ENCODE peak calls at places on chromosomes 13 and 19, in ten cellular contexts. D is stomach; H is tibial nerve; I is HepG2; C is body of pancreas; Y is transverse colon; S is CD8-positive, alpha-beta T cell; L is psoas muscle; G is endodermal cell; K is right atrium auricular region. M is an unnamed sample.

GRCh38 chr13:60612593-60612992 is 215.6 kb downstream of the TDRD3 start:
- DNase-seq in D (no peak), H (no peak), I (no peak), C (no peak), Y (no peak), S (no peak), L (no peak), G (no peak), K (no peak), M (no peak)

GRCh38 chr19:33206261-33207039 is 12.3 kb downstream of the LRP3 start:
- DNase-seq in D (no peak), H (no peak), I (no peak), C (no peak), Y (no peak), S (no peak), L (no peak), G (no peak), K (no peak), M (no peak)

GRCh38 chr19:2423913-2424685 is 3.3 kb downstream of the TIMM13 start:
- DNase-seq in D (no peak), H (no peak), I (no peak), C (peak), Y (no peak), S (no peak), L (peak), G (peak), K (no peak), M (no peak)

GRCh38 chr13:47628666-47629065 is 372.4 kb downstream of the SUCLA2 start:
- DNase-seq in D (no peak), H (no peak), I (no peak), C (no peak), Y (no peak), S (no peak), L (no peak), G (no peak), K (no peak), M (no peak)

GRCh38 chr19:55593096-55593772 is 6.1 kb downstream of the FIZ1 start:
- DNase-seq in D (no peak), H (no peak), I (no peak), C (no peak), Y (no peak), S (no peak), L (peak), G (peak), K (no peak), M (no peak)

GRCh38 chr19:13382633-13382938 is 123.7 kb downstream of the CACNA1A start:
- DNase-seq in D (no peak), H (no peak), I (no peak), C (no peak), Y (no peak), S (no peak), L (no peak), G (no peak), K (no peak), M (no peak)

GRCh38 chr13:114142640-114143490 is 10.4 kb upstream of the RASA3 start:
- DNase-seq in D (peak), H (no peak), I (no peak), C (peak), Y (peak), S (peak), L (peak), G (peak), K (no peak), M (peak)

GRCh38 chr13:91304740-91305139 is 42.7 kb upstream of the MIR17HG start:
- DNase-seq in D (no peak), H (no peak), I (no peak), C (no peak), Y (no peak), S (no peak), L (no peak), G (no peak), K (no peak), M (no peak)

GRCh38 chr19:22144394-22144793 is 52.4 kb downstream of the ZNF676 start:
- DNase-seq in D (no peak), H (no peak), I (no peak), C (no peak), Y (no peak), S (no peak), L (no peak), G (no peak), K (no peak), M (no peak)

GRCh38 chr19:55581828-55582223 is 1.2 kb upstream of the ZNF579 start:
- DNase-seq in D (no peak), H (no peak), I (peak), C (no peak), Y (no peak), S (no peak), L (no peak), G (no peak), K (no peak), M (no peak)

GRCh38 chr13:22235285-22235949 is 564.5 kb downstream of the FGF9 start:
- DNase-seq in D (no peak), H (no peak), I (no peak), C (no peak), Y (no peak), S (no peak), L (no peak), G (peak), K (no peak), M (no peak)

GRCh38 chr19:31408460-31409124 is 59.4 kb upstream of the TSHZ3 start:
- DNase-seq in D (no peak), H (no peak), I (no peak), C (no peak), Y (no peak), S (no peak), L (no peak), G (no peak), K (peak), M (no peak)

GRCh38 chr19:35125746-35126623 is 8.9 kb downstream of the LGI4 start:
- DNase-seq in D (no peak), H (no peak), I (no peak), C (no peak), Y (no peak), S (no peak), L (peak), G (no peak), K (no peak), M (no peak)

GRCh38 chr19:35130761-35131720 is 3.8 kb downstream of the LGI4 start:
- DNase-seq in D (no peak), H (no peak), I (peak), C (no peak), Y (peak), S (no peak), L (no peak), G (no peak), K (no peak), M (no peak)

GRCh38 chr19:35126624-35126959 is 8.3 kb downstream of the LGI4 start:
- DNase-seq in D (no peak), H (no peak), I (no peak), C (no peak), Y (no peak), S (no peak), L (peak), G (no peak), K (no peak), M (no peak)

GRCh38 chr19:35127871-35128270 is 7.0 kb downstream of the LGI4 start:
- DNase-seq in D (no peak), H (no peak), I (no peak), C (no peak), Y (no peak), S (no peak), L (no peak), G (no peak), K (no peak), M (no peak)

DNA sequence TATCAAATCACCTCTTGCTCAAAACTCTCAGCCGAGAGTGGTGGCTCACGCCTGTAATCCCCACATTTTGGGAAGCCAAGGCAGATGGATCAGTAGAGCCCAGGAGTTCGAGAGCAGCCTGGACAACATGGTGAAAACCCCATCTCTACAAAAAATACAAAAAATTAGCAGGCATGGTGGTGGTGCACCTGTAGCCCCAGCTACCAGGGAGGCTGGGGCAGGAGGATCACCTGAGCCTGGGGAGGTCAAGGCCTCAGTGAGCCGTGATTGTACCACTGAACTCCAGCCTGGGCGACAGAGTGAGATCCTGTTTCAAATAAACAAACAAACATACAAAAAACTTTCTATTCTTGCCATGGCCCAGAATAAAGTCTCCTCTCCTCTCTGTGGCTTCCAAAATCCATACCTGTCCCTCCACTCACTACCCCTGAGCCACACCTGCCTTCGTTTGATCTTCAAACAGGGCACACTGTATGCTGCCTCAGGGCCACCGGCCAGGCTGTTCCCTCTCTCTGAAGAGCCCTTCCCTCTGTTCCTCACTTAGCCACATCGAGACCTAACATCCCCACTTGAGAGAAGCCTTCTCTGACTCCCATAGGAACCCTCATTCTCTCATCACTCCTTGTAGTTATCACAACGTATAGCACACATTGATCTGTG is 6.3 kb downstream of the LGI4 start:
- DNase-seq in D (no peak), H (no peak), I (no peak), C (no peak), Y (no peak), S (no peak), L (no peak), G (no peak), K (no peak), M (no peak)
- H3K27ac ChIP-seq in D (no peak), H (peak), I (peak), C (no peak), Y (peak), S (no peak), L (peak), G (no peak), K (no peak), M (no peak)

GRCh38 chr19:9054207-9054606 is 32.7 kb upstream of the OR1M1 start:
- DNase-seq in D (no peak), H (no peak), I (no peak), C (no peak), Y (no peak), S (no peak), L (no peak), G (no peak), K (no peak), M (no peak)
- H3K27ac ChIP-seq in D (no peak), H (no peak), I (no peak), C (no peak), Y (no peak), S (no peak), L (no peak), G (no peak), K (no peak), M (no peak)

DNA sequence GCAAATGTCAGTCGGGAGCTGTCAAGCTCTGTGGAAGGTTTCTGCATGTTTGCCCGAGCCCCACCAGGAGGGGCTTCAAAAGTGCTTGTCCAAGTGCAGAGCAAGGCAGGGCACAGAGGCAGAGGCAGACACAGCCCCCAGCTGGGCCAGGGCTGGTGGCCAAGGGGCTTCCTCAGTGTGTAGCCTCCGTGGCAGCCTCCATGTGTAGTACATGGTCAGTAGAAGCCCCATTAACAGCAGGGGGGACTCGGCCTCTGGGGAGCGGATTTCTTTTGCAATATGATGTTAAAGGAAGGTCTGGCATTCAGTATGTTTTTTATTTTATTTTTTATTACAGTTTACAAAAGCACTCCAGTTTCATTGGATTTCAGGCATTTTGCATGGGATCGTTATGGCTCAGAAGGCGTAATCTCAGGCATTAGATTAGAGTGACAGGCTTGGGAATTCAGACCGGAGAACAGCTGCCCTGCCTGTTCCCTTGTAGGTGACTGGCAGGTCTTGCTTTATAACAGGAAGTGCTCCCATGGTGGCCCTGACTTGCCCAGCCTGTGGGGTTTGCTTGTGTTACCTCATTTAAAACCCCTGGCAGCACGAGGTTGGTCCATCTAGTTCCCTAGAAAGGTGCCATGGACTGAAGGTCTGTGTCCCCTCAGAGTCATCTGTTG is 129.2 kb downstream of the KDM4B start:
- DNase-seq in D (no peak), H (no peak), I (no peak), C (peak), Y (no peak), S (no peak), L (no peak), G (no peak), K (no peak), M (no peak)
- H3K27ac ChIP-seq in D (no peak), H (no peak), I (no peak), C (peak), Y (no peak), S (no peak), L (no peak), G (no peak), K (no peak), M (no peak)

DNA sequence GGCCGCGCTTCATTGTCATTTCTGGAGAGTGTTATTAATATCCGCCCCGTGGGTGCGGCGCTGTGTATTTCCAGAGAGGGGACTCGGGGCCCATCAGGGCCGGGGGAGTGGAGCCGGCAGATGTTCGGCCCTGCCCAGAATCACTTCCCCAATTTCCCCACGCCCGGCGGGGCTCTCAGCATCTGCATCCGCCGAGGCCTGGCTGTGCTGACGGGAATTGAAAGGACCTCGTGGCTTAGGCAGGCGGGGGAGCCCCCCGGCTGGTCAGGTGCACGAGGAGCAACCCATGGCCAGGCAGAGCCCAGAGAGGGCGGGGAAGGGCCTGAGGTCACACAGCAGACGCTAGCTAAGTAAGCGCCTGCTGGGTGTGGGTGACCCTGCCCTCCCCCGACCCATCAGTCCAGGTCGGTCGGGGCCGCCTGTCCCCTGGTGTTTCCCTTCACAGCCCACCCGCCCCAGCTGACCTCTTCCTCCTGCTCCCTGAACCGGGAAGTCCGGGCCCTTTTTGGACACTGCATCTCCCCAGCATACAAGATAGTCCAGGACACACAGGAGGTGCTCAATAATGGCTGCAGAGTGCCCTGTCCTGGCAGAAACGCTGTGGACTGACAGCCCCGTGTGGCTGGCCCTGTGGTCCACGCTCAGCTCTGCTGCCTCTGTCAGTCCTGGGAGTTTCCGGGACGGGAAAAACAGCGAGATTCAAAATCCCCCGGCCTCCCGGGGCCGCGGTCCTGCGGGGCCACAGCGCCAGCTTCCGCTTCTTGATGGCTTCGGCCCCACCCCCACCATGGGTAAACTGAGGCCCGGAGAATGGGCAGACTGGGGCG is 22.1 kb downstream of the ARID3A start:
- DNase-seq in D (peak), H (peak), I (no peak), C (peak), Y (peak), S (no peak), L (peak), G (no peak), K (no peak), M (peak)
- H3K27ac ChIP-seq in D (no peak), H (no peak), I (peak), C (no peak), Y (peak), S (no peak), L (no peak), G (no peak), K (no peak), M (no peak)

DNA sequence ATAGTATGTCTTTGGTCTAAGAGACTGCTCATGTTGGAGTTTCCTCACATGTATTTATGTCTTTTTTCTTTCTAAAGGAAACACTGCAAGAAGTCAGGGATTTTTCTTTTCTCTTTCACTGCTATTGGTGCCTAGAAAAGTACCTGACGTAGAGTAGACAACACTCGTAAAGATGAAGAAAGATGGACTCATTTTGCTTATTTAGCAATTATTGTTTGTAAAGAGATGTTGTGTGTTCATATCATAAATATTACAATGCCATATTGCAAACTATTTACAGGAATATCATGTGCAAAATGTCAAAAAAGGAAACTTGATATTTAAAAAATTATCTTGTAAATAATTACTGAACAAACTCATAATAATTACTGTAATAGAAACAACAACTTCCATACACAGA is 2711.5 kb upstream of the PCDH20 start:
- DNase-seq in D (no peak), H (no peak), I (no peak), C (no peak), Y (no peak), S (no peak), L (no peak), G (no peak), K (no peak), M (no peak)
- H3K27ac ChIP-seq in D (no peak), H (no peak), I (no peak), C (no peak), Y (no peak), S (no peak), L (no peak), G (no peak), K (no peak), M (no peak)

DNA sequence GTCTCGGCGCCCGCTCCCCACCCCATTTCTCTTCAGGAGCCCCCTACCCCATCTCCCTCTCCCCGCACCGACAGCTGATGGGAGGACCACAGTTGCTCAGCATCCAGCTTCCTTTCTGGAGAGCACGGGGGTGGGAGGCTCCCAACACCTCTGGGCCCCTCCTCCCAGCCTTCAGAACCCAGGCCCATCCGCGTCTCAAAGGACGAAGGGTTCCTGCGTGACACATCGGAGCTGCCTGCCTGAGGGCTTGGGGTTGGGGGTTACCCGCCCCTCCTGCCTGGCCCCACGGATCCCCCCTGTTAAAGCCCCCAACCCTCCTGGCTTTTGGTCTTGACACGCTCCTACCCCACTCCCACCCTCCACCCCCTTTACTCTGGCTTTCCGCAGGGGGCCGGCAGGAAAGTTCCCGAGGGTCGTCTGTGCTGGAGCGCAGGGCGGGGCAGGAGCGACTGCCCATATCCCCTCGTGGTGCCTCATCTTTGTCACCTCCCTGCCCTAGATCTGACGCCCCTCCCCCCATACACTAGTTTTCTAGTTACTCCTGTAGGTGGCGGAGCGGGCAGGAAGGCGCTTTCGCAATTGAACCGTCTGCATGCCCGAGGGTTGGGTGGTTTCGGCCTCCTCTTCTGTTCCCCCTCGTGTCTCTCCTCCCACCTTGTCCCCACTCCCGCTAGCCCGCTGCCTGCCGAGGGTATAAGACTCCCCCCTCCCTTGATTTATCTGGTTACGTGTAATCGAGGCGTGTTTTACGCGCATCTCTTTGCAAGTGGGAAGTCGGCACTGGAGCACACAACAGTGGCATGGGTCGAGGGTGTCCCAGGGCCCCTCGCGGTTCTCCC is 922 bp downstream of the TRAPPC5 start:
- DNase-seq in D (peak), H (peak), I (peak), C (peak), Y (peak), S (peak), L (peak), G (peak), K (peak), M (peak)
- H3K27ac ChIP-seq in D (peak), H (peak), I (peak), C (peak), Y (peak), S (peak), L (peak), G (no peak), K (peak), M (peak)

DNA sequence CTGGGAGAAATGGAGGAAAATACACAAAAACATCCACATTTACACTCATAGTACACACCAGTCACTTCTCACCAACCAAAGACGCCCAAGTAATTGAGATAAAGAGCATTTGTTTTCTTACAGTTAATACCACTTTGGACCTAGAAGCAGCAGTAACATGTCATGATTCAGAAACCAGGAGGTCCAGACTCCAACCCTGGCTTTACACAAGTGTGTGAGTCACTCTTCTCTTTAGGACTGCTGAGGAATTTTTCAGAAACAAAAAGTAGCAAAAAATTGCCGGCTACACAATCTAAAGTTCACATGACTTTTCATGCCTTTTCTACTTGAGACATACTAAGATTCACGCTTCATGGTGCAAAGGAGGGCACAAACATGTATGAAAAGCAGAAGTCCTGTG is 42.1 kb downstream of the TUBGCP3 start:
- DNase-seq in D (no peak), H (no peak), I (no peak), C (no peak), Y (no peak), S (no peak), L (no peak), G (no peak), K (no peak), M (no peak)
- H3K27ac ChIP-seq in D (no peak), H (no peak), I (no peak), C (no peak), Y (peak), S (no peak), L (no peak), G (no peak), K (no peak), M (no peak)